ENCODE peak calls at places on chromosomes 5 and 9, in five cellular contexts. E is stimulated activated CD4-positive, alpha-beta T cell treated with anti-CD3 and anti-CD28 coated beads, TNF-alpha, amount 100 ng/mL, for 4 hours; S is T-helper 1 cell; O is brain microvascular endothelial cell; W is stimulated activated CD8-positive, alpha-beta memory T cell treated with anti-CD3 and anti-CD28 coated beads, Interleukin-15, amount 100 ng/mL, for 1 hour. N is an unnamed sample.

GRCh38 chr9:118503236-118503635 is 799.0 kb downstream of the TLR4 start:
- DNase-seq in E (no peak), S (no peak), O (no peak), W (no peak), N (no peak)

GRCh38 chr5:10456583-10457562 is 15.2 kb downstream of the ROPN1L start:
- DNase-seq in E (no peak), S (no peak), O (no peak), W (no peak), N (no peak)

GRCh38 chr9:111481885-111482636 is 2.1 kb downstream of the ECPAS start:
- DNase-seq in E (no peak), S (no peak), O (peak), W (no peak), N (no peak)

GRCh38 chr5:78787763-78788162 is 139.2 kb upstream of the LHFPL2 start:
- DNase-seq in E (no peak), S (no peak), O (no peak), W (no peak), N (no peak)

GRCh38 chr9:95007470-95007869 is 281.0 kb downstream of the AOPEP start:
- DNase-seq in E (no peak), S (no peak), O (no peak), W (no peak), N (peak)

GRCh38 chr9:3200331-3200774 is 325.4 kb downstream of the RFX3 start:
- DNase-seq in E (no peak), S (no peak), O (peak), W (no peak), N (no peak)

GRCh38 chr9:128323192-128323730 is 622 bp downstream of the COQ4 start:
- DNase-seq in E (no peak), S (no peak), O (peak), W (no peak), N (no peak)

GRCh38 chr5:14250094-14250777 is 107.1 kb downstream of the TRIO start:
- DNase-seq in E (no peak), S (no peak), O (peak), W (no peak), N (peak)

GRCh38 chr9:130058887-130059286 is 5.2 kb downstream of the GPR107 start:
- DNase-seq in E (no peak), S (no peak), O (no peak), W (no peak), N (no peak)

GRCh38 chr9:110327735-110328134 is 9.9 kb downstream of the TXNDC8 start:
- DNase-seq in E (no peak), S (no peak), O (no peak), W (no peak), N (no peak)

GRCh38 chr5:58921106-58921505 is 338.2 kb downstream of the RAB3C start:
- DNase-seq in E (no peak), S (no peak), O (no peak), W (no peak), N (no peak)

GRCh38 chr5:124087752-124088151 is 575.8 kb downstream of the CSNK1G3 start:
- DNase-seq in E (no peak), S (no peak), O (no peak), W (no peak), N (no peak)

GRCh38 chr5:5209101-5209500 is 69.0 kb downstream of the ADAMTS16 start:
- DNase-seq in E (no peak), S (no peak), O (no peak), W (no peak), N (no peak)

GRCh38 chr5:31944683-31945445 is 229.3 kb downstream of the GOLPH3 start:
- DNase-seq in E (no peak), S (no peak), O (no peak), W (no peak), N (peak)

GRCh38 chr9:4138781-4139180 is 161.1 kb downstream of the GLIS3 start:
- DNase-seq in E (no peak), S (no peak), O (no peak), W (no peak), N (no peak)

GRCh38 chr5:59485104-59485503 is 408.4 kb downstream of the PDE4D start:
- DNase-seq in E (no peak), S (no peak), O (no peak), W (no peak), N (no peak)

GRCh38 chr5:67413749-67414148 is 217.2 kb upstream of the CD180 start:
- DNase-seq in E (no peak), S (no peak), O (no peak), W (no peak), N (no peak)

GRCh38 chr5:157549283-157549629 is 26.3 kb downstream of the ADAM19 start:
- DNase-seq in E (no peak), S (no peak), O (no peak), W (no peak), N (no peak)

N was measured in body of pancreas.